ENCODE peak calls at places on chromosomes 11 and 22, in six cellular contexts. Y is PC-3, D is AG10803, H is small intestine, J is GM13977, A is iris pigment epithelial cell. F is an unnamed sample.
A peak's percentile ranks its signal among the peaks of the same experiment; 100 is the strongest.

GRCh38 chr11:134228625-134229024 is 4.2 kb downstream of the VPS26B start:
- DNase-seq in A (no peak), Y (no peak), J (peak; percentile 70), D (peak; percentile 86), H (peak; percentile 27), F (peak; percentile 77)

GRCh38 chr11:31772412-31772811 is 38.7 kb downstream of the PAX6 start:
- DNase-seq in H (no peak), A (no peak), D (no peak), Y (no peak), J (no peak), F (no peak)

GRCh38 chr11:72585762-72586590 is 88.2 kb downstream of the PDE2A start:
- DNase-seq in H (peak; percentile 67), J (peak; percentile 93), A (peak; percentile 41), D (peak; percentile 39), Y (peak; percentile 91), F (peak; percentile 84)

GRCh38 chr11:118980191-118980881 is 8.8 kb downstream of the FOXR1 start:
- DNase-seq in A (peak; percentile 45), H (peak; percentile 25), J (peak; percentile 14), Y (no peak), D (no peak), F (no peak)

GRCh38 chr22:42270512-42271190 is at the start of gene TCF20:
- DNase-seq in H (peak; percentile 80), A (peak; percentile 71), Y (peak; percentile 64), D (peak; percentile 60), J (peak; percentile 99), F (peak; percentile 97)

GRCh38 chr11:104164028-104164520 is at the start of gene PDGFD:
- DNase-seq in D (peak; percentile 66), Y (peak; percentile 67), J (peak; percentile 60), H (peak; percentile 17), A (peak; percentile 78), F (peak; percentile 71)

GRCh38 chr11:27248430-27249207 is 114.4 kb downstream of the CCDC34 start:
- DNase-seq in A (no peak), D (no peak), Y (no peak), H (no peak), J (no peak), F (no peak)

GRCh38 chr11:12291767-12292166 is 85.6 kb upstream of the PARVA start:
- DNase-seq in A (no peak), Y (no peak), J (peak; percentile 2), H (no peak), D (no peak), F (no peak)

GRCh38 chr11:131284041-131284440 is 86.4 kb upstream of the NTM start:
- DNase-seq in D (no peak), Y (no peak), H (no peak), J (no peak), A (no peak), F (no peak)

GRCh38 chr22:45551310-45552016 is 48.8 kb downstream of the FBLN1 start:
- DNase-seq in Y (no peak), D (peak; percentile 54), H (no peak), J (no peak), A (peak; percentile 37), F (no peak)

GRCh38 chr11:12094872-12095800 is 15.3 kb upstream of the MICAL2 start:
- DNase-seq in Y (no peak), D (no peak), J (no peak), A (no peak), H (peak; percentile 83), F (no peak)

GRCh38 chr11:104462346-104462745 is 298.4 kb upstream of the PDGFD start:
- DNase-seq in D (peak; percentile 33), Y (peak; percentile 12), A (peak; percentile 86), H (no peak), J (no peak), F (no peak)

GRCh38 chr11:118434123-118434552 is 2.2 kb upstream of the KMT2A start:
- DNase-seq in Y (no peak), H (no peak), D (peak; percentile 54), J (no peak), A (peak; percentile 69), F (peak; percentile 52)

GRCh38 chr11:45304111-45304991 is 18.2 kb upstream of the SYT13 start:
- DNase-seq in A (no peak), D (no peak), J (no peak), H (no peak), Y (no peak), F (no peak)

GRCh38 chr11:45926001-45926401 is 3.5 kb downstream of the LARGE2 start:
- DNase-seq in D (no peak), A (no peak), J (peak; percentile 15), H (no peak), Y (no peak), F (no peak)

GRCh38 chr11:47001666-47002285 is 65.2 kb downstream of the CSTPP1 start:
- DNase-seq in Y (no peak), H (no peak), D (peak; percentile 38), J (no peak), A (no peak), F (no peak)

GRCh38 chr22:50577987-50578775 is at the start of gene CPT1B:
- DNase-seq in D (peak; percentile 31), J (no peak), H (no peak), A (no peak), Y (no peak), F (peak; percentile 30)

GRCh38 chr22:45524157-45524556 is 21.5 kb downstream of the FBLN1 start:
- DNase-seq in Y (no peak), J (no peak), H (no peak), A (no peak), D (no peak), F (no peak)